ENCODE peak calls at places on chromosomes 1 and 21, in six cellular contexts. P, T, Z, C, E and M are unnamed samples.

GRCh38 chr1:27057389-27057788 is 44.7 kb upstream of the TENT5B start:
- DNase-seq in T (no peak), Z (peak; percentile 49), P (no peak), C (no peak), E (no peak), M (no peak)

GRCh38 chr1:209870151-209870831 is 42.5 kb downstream of the UTP25 start:
- DNase-seq in P (no peak), T (no peak), E (no peak), Z (no peak), C (peak; percentile 58), M (no peak)

GRCh38 chr21:17612565-17613241 is at the start of gene BTG3:
- DNase-seq in T (no peak), C (peak; percentile 86), P (peak; percentile 86), E (peak; percentile 86), Z (peak; percentile 84), M (peak; percentile 95)

GRCh38 chr1:149979245-149979971 is 31.1 kb downstream of the OTUD7B start:
- DNase-seq in T (no peak), E (no peak), Z (no peak), P (no peak), C (no peak), M (no peak)

GRCh38 chr1:1419812-1420653 is 1.0 kb downstream of the ANKRD65 start:
- DNase-seq in P (no peak), C (peak; percentile 65), T (no peak), E (no peak), Z (no peak), M (peak; percentile 79)

GRCh38 chr1:170729608-170730378 is 65.9 kb downstream of the PRRX1 start:
- DNase-seq in E (no peak), T (no peak), P (no peak), Z (no peak), C (peak; percentile 69), M (no peak)

GRCh38 chr21:32611471-32611997 is 643 bp downstream of the CFAP298 start:
- DNase-seq in C (peak; percentile 71), Z (peak; percentile 42), T (no peak), E (no peak), P (no peak), M (no peak)

GRCh38 chr1:8649875-8650274 is 167.6 kb downstream of the RERE start:
- DNase-seq in C (no peak), P (no peak), E (no peak), Z (no peak), T (no peak), M (no peak)

GRCh38 chr1:37765937-37766664 is 1.2 kb upstream of the EPHA10 start:
- DNase-seq in C (peak; percentile 8), T (no peak), P (no peak), E (no peak), Z (no peak), M (no peak)

GRCh38 chr1:35269190-35269988 is 880 bp downstream of the ZMYM4 start:
- DNase-seq in E (no peak), Z (peak; percentile 32), T (no peak), P (no peak), C (peak; percentile 50), M (no peak)

GRCh38 chr1:229757226-229757625 is 131.2 kb downstream of the URB2 start:
- DNase-seq in P (no peak), E (no peak), Z (peak; percentile 69), C (peak; percentile 16), T (no peak), M (no peak)

GRCh38 chr1:203985044-203985443 is 87.9 kb upstream of the SOX13 start:
- DNase-seq in P (no peak), C (no peak), T (no peak), E (no peak), Z (peak; percentile 99), M (no peak)

GRCh38 chr1:185804608-185805007 is 70.4 kb downstream of the HMCN1 start:
- DNase-seq in T (no peak), P (no peak), E (no peak), Z (no peak), C (no peak), M (no peak)

GRCh38 chr1:167427843-167428242 is 90.5 kb downstream of the CD247 start:
- DNase-seq in E (no peak), Z (no peak), T (no peak), C (peak; percentile 51), P (no peak), M (peak; percentile 65)

GRCh38 chr1:91763252-91763651 is 122.7 kb downstream of the TGFBR3 start:
- DNase-seq in T (no peak), P (no peak), Z (no peak), E (no peak), C (peak; percentile 18), M (no peak)

GRCh38 chr1:203839081-203839480 is 22.3 kb upstream of the SNRPE start:
- DNase-seq in C (peak; percentile 53), Z (peak; percentile 11), T (no peak), P (no peak), E (no peak), M (no peak)

GRCh38 chr1:85580046-85580411 is 532 bp upstream of the CCN1 start:
- DNase-seq in P (no peak), Z (no peak), E (no peak), C (peak; percentile 88), T (no peak), M (peak; percentile 31)

GRCh38 chr21:30083120-30083945 is 83.3 kb downstream of the CLDN17 start:
- DNase-seq in Z (peak; percentile 82), C (no peak), T (no peak), P (no peak), E (no peak), M (no peak)

GRCh38 chr1:225451340-225451739 is 23.5 kb upstream of the LBR start:
- DNase-seq in T (no peak), E (no peak), P (peak; percentile 3), Z (no peak), C (no peak), M (no peak)

GRCh38 chr1:6358144-6358624 is 35.4 kb downstream of the ACOT7 start:
- DNase-seq in T (no peak), E (no peak), P (no peak), Z (no peak), C (peak; percentile 40), M (peak; percentile 46)
- H3K27ac ChIP-seq in T (peak overlapping the region; percentile 97), E (peak overlapping the region; percentile 79), P (no peak overlapping the region), Z (no peak overlapping the region), C (no peak overlapping the region), M (no peak overlapping the region)

DNA sequence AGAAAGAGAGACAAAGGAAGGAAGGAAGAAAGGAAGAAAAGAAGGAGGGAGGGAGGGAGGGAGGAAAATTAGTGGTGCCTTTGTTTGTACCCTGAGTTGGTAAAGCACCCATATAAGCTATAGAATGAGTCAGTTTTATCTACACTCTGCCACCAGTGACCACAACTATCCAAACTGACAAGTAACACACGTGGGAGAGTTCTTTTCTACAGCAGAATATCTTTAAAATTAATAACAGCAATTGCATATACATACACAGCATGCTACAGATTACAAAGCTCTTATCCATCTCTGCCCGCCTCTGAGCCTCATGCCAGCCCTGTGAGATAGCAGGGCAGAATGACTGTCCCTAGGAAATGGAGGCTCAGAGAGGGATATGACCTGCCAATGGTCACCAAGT is 20.3 kb downstream of the CDCP2 start:
- DNase-seq in Z (no peak), E (no peak), T (no peak), C (peak; percentile 39), P (no peak), M (no peak)
- H3K27ac ChIP-seq in Z (no peak overlapping the region), E (no peak overlapping the region), T (no peak overlapping the region), C (no peak overlapping the region), P (no peak overlapping the region), M (no peak overlapping the region)

DNA sequence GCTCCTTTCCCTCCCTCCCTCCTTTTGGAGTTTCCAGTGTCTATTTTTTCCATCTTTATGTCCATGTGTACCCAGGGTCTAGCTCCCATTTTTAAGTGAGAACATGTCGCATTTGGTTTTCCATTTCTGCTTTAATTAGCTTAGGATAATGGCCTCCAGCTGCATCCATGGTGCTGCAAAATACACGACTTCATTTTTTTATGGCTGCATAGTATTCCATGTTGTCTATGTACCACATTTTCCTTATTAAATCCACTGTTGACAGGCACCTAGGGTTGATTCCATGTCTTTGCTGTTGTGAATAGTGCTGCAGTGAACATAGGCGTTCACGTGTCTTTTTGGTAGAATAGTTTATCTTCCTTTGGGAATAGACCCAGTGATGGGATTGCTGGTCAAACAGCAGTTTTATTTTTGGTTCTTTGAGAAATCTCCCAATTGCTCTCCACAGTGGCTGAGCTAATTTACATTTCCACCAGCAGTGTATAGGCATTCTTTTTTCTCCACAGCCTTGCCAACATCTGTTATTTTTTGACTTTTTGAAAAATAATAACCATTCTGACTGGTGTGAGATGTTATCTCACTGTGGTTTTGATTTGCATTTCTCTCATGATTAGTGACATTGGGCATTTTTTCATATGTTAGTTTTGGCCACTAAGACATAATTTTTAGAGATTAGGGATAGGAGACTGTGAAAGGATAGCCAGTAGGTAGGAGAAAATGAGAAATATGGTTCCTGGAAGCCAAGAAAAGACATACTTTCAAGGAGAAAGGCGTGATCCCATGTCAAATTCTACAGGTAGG is 50.4 kb downstream of the ADAMTS1 start:
- DNase-seq in Z (no peak), P (no peak), E (no peak), T (no peak), C (no peak), M (no peak)
- H3K27ac ChIP-seq in Z (no peak overlapping the region), P (peak overlapping the region; percentile 93), E (peak overlapping the region; percentile 75), T (no peak overlapping the region), C (no peak overlapping the region), M (no peak overlapping the region)

GRCh38 chr1:15191785-15192184 is 38.2 kb downstream of the TMEM51 start:
- DNase-seq in E (no peak), T (no peak), C (no peak), P (no peak), Z (no peak), M (no peak)

GRCh38 chr1:15187175-15187810 is 33.7 kb downstream of the TMEM51 start:
- DNase-seq in T (no peak), E (no peak), Z (no peak), P (no peak), C (no peak), M (no peak)

GRCh38 chr1:15188145-15188544 is 34.6 kb downstream of the TMEM51 start:
- DNase-seq in C (no peak), Z (no peak), E (no peak), P (no peak), T (no peak), M (no peak)

GRCh38 chr1:15188678-15189077 is 35.1 kb downstream of the TMEM51 start:
- DNase-seq in E (no peak), P (no peak), T (no peak), Z (no peak), C (peak; percentile 33), M (no peak)

DNA sequence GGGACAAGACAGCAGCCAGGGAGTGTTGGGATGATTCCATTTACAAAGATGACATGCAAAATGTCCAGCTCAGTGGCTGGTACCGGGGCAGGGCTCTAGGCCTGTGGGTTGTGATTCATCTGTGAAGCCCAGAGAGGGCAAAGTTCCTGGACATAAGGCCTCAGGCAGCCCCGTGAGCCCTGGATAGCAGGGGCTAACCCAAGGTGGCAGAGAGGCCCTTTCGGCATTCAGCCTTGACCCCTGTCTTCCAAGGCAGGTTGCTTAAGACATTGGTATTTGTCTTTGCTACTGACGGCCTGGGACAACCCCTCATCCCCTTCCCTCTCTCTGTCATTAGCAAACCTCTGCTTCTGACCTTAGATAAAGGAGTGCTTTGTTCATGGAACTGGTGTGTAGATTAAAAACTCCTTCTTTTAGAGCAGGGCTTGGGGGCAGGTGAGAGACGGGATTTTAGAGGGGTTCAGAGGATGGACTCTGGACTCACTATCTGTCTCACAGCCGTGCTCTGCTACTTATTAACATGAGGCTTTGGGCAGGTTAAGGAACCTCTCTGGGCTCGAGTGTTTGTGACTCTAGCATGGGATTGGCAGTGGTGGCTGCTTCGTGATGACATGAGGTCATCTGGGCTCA is 36.3 kb downstream of the TMEM51 start:
- DNase-seq in C (peak; percentile 28), E (no peak), P (no peak), Z (no peak), T (no peak), M (no peak)
- H3K27ac ChIP-seq in C (no peak overlapping the region), E (no peak overlapping the region), P (no peak overlapping the region), Z (no peak overlapping the region), T (no peak overlapping the region), M (no peak overlapping the region)